ENCODE peak calls at places on chromosomes 1 and 21, in nine cellular contexts. One of them, this sample, is unnamed.

GRCh38 chr1:224185208-224185607 is 2.2 kb downstream of the DEGS1 start:
- DNase-seq in lower lobe of right lung: no peak
- DNase-seq in K562: no peak
- DNase-seq in heart left ventricle: no peak
- DNase-seq in ovary: no peak
- DNase-seq in choroid plexus epithelial cell: no peak
- DNase-seq in GM10248: no peak
- DNase-seq in fibroblast of lung: no peak
- DNase-seq in GM13976: no peak
- DNase-seq in this sample: no peak

GRCh38 chr1:942864-943533 is 16.1 kb downstream of the NOC2L start:
- DNase-seq in choroid plexus epithelial cell: peak; percentile 94
- DNase-seq in K562: peak; percentile 57
- DNase-seq in ovary: peak; percentile 73
- DNase-seq in lower lobe of right lung: no peak
- DNase-seq in heart left ventricle: peak; percentile 68
- DNase-seq in GM13976: no peak
- DNase-seq in fibroblast of lung: peak; percentile 79
- DNase-seq in GM10248: no peak
- DNase-seq in this sample: no peak

GRCh38 chr1:157141212-157141855 is 3.1 kb upstream of the ETV3 start:
- DNase-seq in GM13976: no peak
- DNase-seq in GM10248: no peak
- DNase-seq in fibroblast of lung: no peak
- DNase-seq in ovary: no peak
- DNase-seq in heart left ventricle: no peak
- DNase-seq in lower lobe of right lung: no peak
- DNase-seq in K562: no peak
- DNase-seq in choroid plexus epithelial cell: no peak
- DNase-seq in this sample: no peak

GRCh38 chr1:1343811-1344421 is 5.3 kb downstream of the DVL1 start:
- DNase-seq in lower lobe of right lung: no peak
- DNase-seq in ovary: no peak
- DNase-seq in K562: no peak
- DNase-seq in GM13976: no peak
- DNase-seq in GM10248: no peak
- DNase-seq in choroid plexus epithelial cell: no peak
- DNase-seq in heart left ventricle: no peak
- DNase-seq in fibroblast of lung: no peak
- DNase-seq in this sample: no peak

GRCh38 chr1:17686258-17686657 is 68.9 kb upstream of the ACTL8 start:
- DNase-seq in GM13976: no peak
- DNase-seq in choroid plexus epithelial cell: no peak
- DNase-seq in K562: no peak
- DNase-seq in ovary: no peak
- DNase-seq in lower lobe of right lung: no peak
- DNase-seq in heart left ventricle: no peak
- DNase-seq in fibroblast of lung: no peak
- DNase-seq in GM10248: no peak
- DNase-seq in this sample: no peak

GRCh38 chr1:33119532-33120217 is 38.7 kb downstream of the AZIN2 start:
- DNase-seq in GM13976: peak; percentile 74
- DNase-seq in GM10248: peak; percentile 42
- DNase-seq in ovary: no peak
- DNase-seq in K562: no peak
- DNase-seq in heart left ventricle: no peak
- DNase-seq in choroid plexus epithelial cell: peak; percentile 52
- DNase-seq in fibroblast of lung: peak; percentile 19
- DNase-seq in lower lobe of right lung: no peak
- DNase-seq in this sample: no peak

GRCh38 chr1:50237081-50237480 is 128.4 kb downstream of the ELAVL4 start:
- DNase-seq in heart left ventricle: no peak
- DNase-seq in GM10248: no peak
- DNase-seq in lower lobe of right lung: no peak
- DNase-seq in GM13976: no peak
- DNase-seq in fibroblast of lung: no peak
- DNase-seq in ovary: no peak
- DNase-seq in K562: no peak
- DNase-seq in choroid plexus epithelial cell: no peak
- DNase-seq in this sample: no peak

GRCh38 chr1:180642781-180643180 is 11.0 kb downstream of the XPR1 start:
- DNase-seq in lower lobe of right lung: no peak
- DNase-seq in GM13976: no peak
- DNase-seq in choroid plexus epithelial cell: no peak
- DNase-seq in fibroblast of lung: no peak
- DNase-seq in GM10248: no peak
- DNase-seq in ovary: no peak
- DNase-seq in heart left ventricle: no peak
- DNase-seq in K562: no peak
- DNase-seq in this sample: no peak

GRCh38 chr1:173714441-173714758 is 381 bp upstream of the KLHL20 start:
- DNase-seq in lower lobe of right lung: no peak
- DNase-seq in GM13976: no peak
- DNase-seq in ovary: no peak
- DNase-seq in heart left ventricle: no peak
- DNase-seq in fibroblast of lung: no peak
- DNase-seq in GM10248: no peak
- DNase-seq in choroid plexus epithelial cell: no peak
- DNase-seq in K562: peak; percentile 41
- DNase-seq in this sample: no peak

GRCh38 chr1:116826818-116827606 is 72.8 kb downstream of the CD2 start:
- DNase-seq in K562: peak; percentile 97
- DNase-seq in choroid plexus epithelial cell: peak; percentile 56
- DNase-seq in GM13976: peak; percentile 82
- DNase-seq in GM10248: peak; percentile 80
- DNase-seq in heart left ventricle: no peak
- DNase-seq in lower lobe of right lung: no peak
- DNase-seq in ovary: no peak
- DNase-seq in fibroblast of lung: no peak
- DNase-seq in this sample: no peak

GRCh38 chr1:209105769-209106168 is 477.7 kb upstream of the CAMK1G start:
- DNase-seq in K562: no peak
- DNase-seq in lower lobe of right lung: no peak
- DNase-seq in heart left ventricle: no peak
- DNase-seq in choroid plexus epithelial cell: no peak
- DNase-seq in ovary: no peak
- DNase-seq in GM10248: no peak
- DNase-seq in GM13976: no peak
- DNase-seq in fibroblast of lung: no peak
- DNase-seq in this sample: no peak

GRCh38 chr1:106568575-106568974 is 487.9 kb upstream of the PRMT6 start:
- DNase-seq in GM13976: no peak
- DNase-seq in fibroblast of lung: no peak
- DNase-seq in ovary: no peak
- DNase-seq in choroid plexus epithelial cell: no peak
- DNase-seq in GM10248: no peak
- DNase-seq in heart left ventricle: no peak
- DNase-seq in K562: no peak
- DNase-seq in lower lobe of right lung: no peak
- DNase-seq in this sample: no peak

GRCh38 chr1:198910816-198911215 is 272.0 kb downstream of the PTPRC start:
- DNase-seq in GM13976: no peak
- DNase-seq in K562: no peak
- DNase-seq in lower lobe of right lung: no peak
- DNase-seq in heart left ventricle: no peak
- DNase-seq in fibroblast of lung: no peak
- DNase-seq in ovary: no peak
- DNase-seq in GM10248: no peak
- DNase-seq in choroid plexus epithelial cell: no peak
- DNase-seq in this sample: no peak

GRCh38 chr21:21034046-21034445 is 35.8 kb downstream of the NCAM2 start:
- DNase-seq in choroid plexus epithelial cell: no peak
- DNase-seq in GM10248: no peak
- DNase-seq in heart left ventricle: no peak
- DNase-seq in ovary: no peak
- DNase-seq in GM13976: no peak
- DNase-seq in fibroblast of lung: peak; percentile 7
- DNase-seq in lower lobe of right lung: no peak
- DNase-seq in K562: no peak
- DNase-seq in this sample: no peak

GRCh38 chr21:21025742-21026141 is 27.5 kb downstream of the NCAM2 start:
- DNase-seq in K562: no peak
- DNase-seq in GM10248: no peak
- DNase-seq in heart left ventricle: no peak
- DNase-seq in GM13976: no peak
- DNase-seq in fibroblast of lung: no peak
- DNase-seq in lower lobe of right lung: no peak
- DNase-seq in ovary: no peak
- DNase-seq in choroid plexus epithelial cell: no peak
- DNase-seq in this sample: no peak

GRCh38 chr21:21030311-21030710 is 32.1 kb downstream of the NCAM2 start:
- DNase-seq in lower lobe of right lung: no peak
- DNase-seq in GM10248: no peak
- DNase-seq in choroid plexus epithelial cell: no peak
- DNase-seq in fibroblast of lung: no peak
- DNase-seq in ovary: no peak
- DNase-seq in K562: no peak
- DNase-seq in heart left ventricle: no peak
- DNase-seq in GM13976: no peak
- DNase-seq in this sample: no peak

GRCh38 chr21:21029159-21029558 is 30.9 kb downstream of the NCAM2 start:
- DNase-seq in K562: peak; percentile 20
- DNase-seq in fibroblast of lung: peak; percentile 58
- DNase-seq in lower lobe of right lung: no peak
- DNase-seq in ovary: no peak
- DNase-seq in GM10248: no peak
- DNase-seq in choroid plexus epithelial cell: peak; percentile 40
- DNase-seq in GM13976: no peak
- DNase-seq in heart left ventricle: no peak
- DNase-seq in this sample: no peak

DNA sequence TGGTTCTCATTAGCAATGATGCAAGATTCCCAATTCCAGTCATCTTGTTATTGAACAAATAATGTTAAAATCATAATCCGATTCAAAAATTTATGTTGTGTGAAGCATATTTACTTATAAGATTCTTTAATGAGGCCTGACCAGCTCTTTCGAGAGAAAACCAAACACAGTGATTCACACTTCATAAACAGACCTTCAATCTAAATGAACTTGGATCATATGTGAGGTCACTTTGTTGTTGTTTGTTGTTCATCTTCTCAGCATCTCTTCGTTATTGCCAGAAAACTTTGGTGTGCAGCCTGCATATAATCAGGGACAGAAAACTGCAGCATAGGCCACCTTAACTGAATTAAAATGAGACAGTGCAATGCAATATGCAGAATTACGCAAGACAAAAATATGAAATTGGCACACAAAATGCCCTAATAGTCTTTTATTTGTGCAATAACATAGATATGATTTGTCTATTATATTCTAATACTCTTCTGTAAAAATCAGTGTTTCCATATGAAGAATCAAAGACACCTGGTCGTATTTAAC is 30.1 kb downstream of the NCAM2 start:
- DNase-seq in GM10248: no peak
- DNase-seq in lower lobe of right lung: no peak
- DNase-seq in K562: no peak
- DNase-seq in fibroblast of lung: peak; percentile 49
- DNase-seq in GM13976: no peak
- DNase-seq in heart left ventricle: no peak
- DNase-seq in ovary: no peak
- DNase-seq in choroid plexus epithelial cell: peak; percentile 20
- DNase-seq in this sample: no peak
- TF ChIP-seq CTCF in GM10248: no peak
- TF ChIP-seq CTCF in lower lobe of right lung: no peak
- TF ChIP-seq CTCF in K562: no peak
- TF ChIP-seq CTCF in fibroblast of lung: no peak
- TF ChIP-seq CTCF in GM13976: no peak
- TF ChIP-seq CTCF in heart left ventricle: no peak
- TF ChIP-seq CTCF in ovary: no peak
- TF ChIP-seq CTCF in choroid plexus epithelial cell: no peak
- TF ChIP-seq CTCF in this sample: no peak

GRCh38 chr1:214816603-214817002 is 213.6 kb downstream of the CENPF start:
- DNase-seq in fibroblast of lung: no peak
- DNase-seq in lower lobe of right lung: no peak
- DNase-seq in choroid plexus epithelial cell: peak; percentile 25
- DNase-seq in GM10248: no peak
- DNase-seq in ovary: no peak
- DNase-seq in GM13976: no peak
- DNase-seq in heart left ventricle: no peak
- DNase-seq in K562: no peak
- DNase-seq in this sample: no peak
- TF ChIP-seq CTCF in fibroblast of lung: peak; percentile 8
- TF ChIP-seq CTCF in lower lobe of right lung: no peak
- TF ChIP-seq CTCF in choroid plexus epithelial cell: peak; percentile 57
- TF ChIP-seq CTCF in GM10248: no peak
- TF ChIP-seq CTCF in ovary: no peak
- TF ChIP-seq CTCF in GM13976: no peak
- TF ChIP-seq CTCF in heart left ventricle: no peak
- TF ChIP-seq CTCF in K562: no peak
- TF ChIP-seq CTCF in this sample: no peak

GRCh38 chr1:205791568-205792180 is 16.4 kb upstream of the RAB29 start:
- DNase-seq in K562: peak; percentile 83
- DNase-seq in GM10248: peak; percentile 77
- DNase-seq in choroid plexus epithelial cell: peak; percentile 75
- DNase-seq in lower lobe of right lung: peak; percentile 65
- DNase-seq in ovary: peak; percentile 76
- DNase-seq in fibroblast of lung: peak; percentile 48
- DNase-seq in heart left ventricle: peak; percentile 60
- DNase-seq in GM13976: peak; percentile 79
- DNase-seq in this sample: no peak
- TF ChIP-seq CTCF in K562: peak; percentile 98
- TF ChIP-seq CTCF in GM10248: peak; percentile 75
- TF ChIP-seq CTCF in choroid plexus epithelial cell: peak; percentile 89
- TF ChIP-seq CTCF in lower lobe of right lung: peak; percentile 80
- TF ChIP-seq CTCF in ovary: peak; percentile 61
- TF ChIP-seq CTCF in fibroblast of lung: peak; percentile 75
- TF ChIP-seq CTCF in heart left ventricle: peak; percentile 74
- TF ChIP-seq CTCF in GM13976: peak; percentile 74
- TF ChIP-seq CTCF in this sample: peak; percentile 53

DNA sequence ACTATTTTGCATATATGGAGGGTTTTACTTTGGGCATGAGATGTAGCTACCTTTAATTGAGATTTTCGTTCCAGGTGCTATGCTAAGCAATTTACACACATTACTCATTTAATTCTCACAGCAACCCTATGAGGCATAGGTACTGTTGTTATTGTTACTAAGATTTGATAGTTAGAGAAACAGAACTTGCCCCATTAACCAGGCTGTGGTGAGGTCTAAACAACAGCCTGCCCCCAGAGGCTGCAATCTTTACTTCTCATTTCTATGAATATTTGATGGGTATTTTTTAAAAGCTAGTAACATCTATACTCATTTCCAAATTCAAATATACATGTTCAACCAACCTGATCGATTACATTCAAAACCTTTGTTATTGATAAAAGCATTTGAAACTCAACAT is 155.6 kb downstream of the GALNT2 start:
- DNase-seq in K562: no peak
- DNase-seq in fibroblast of lung: no peak
- DNase-seq in ovary: no peak
- DNase-seq in GM13976: no peak
- DNase-seq in choroid plexus epithelial cell: peak; percentile 30
- DNase-seq in heart left ventricle: no peak
- DNase-seq in lower lobe of right lung: no peak
- DNase-seq in GM10248: no peak
- DNase-seq in this sample: no peak
- TF ChIP-seq CTCF in K562: peak; percentile 10
- TF ChIP-seq CTCF in fibroblast of lung: peak; percentile 30
- TF ChIP-seq CTCF in ovary: no peak
- TF ChIP-seq CTCF in GM13976: no peak
- TF ChIP-seq CTCF in choroid plexus epithelial cell: peak; percentile 51
- TF ChIP-seq CTCF in heart left ventricle: peak; percentile 12
- TF ChIP-seq CTCF in lower lobe of right lung: no peak
- TF ChIP-seq CTCF in GM10248: no peak
- TF ChIP-seq CTCF in this sample: no peak

GRCh38 chr1:20823879-20824278 is 36.8 kb upstream of the HP1BP3 start:
- DNase-seq in choroid plexus epithelial cell: no peak
- DNase-seq in GM10248: no peak
- DNase-seq in lower lobe of right lung: no peak
- DNase-seq in ovary: no peak
- DNase-seq in GM13976: no peak
- DNase-seq in K562: no peak
- DNase-seq in fibroblast of lung: no peak
- DNase-seq in heart left ventricle: no peak
- DNase-seq in this sample: no peak
- TF ChIP-seq CTCF in choroid plexus epithelial cell: no peak
- TF ChIP-seq CTCF in GM10248: no peak
- TF ChIP-seq CTCF in lower lobe of right lung: no peak
- TF ChIP-seq CTCF in ovary: no peak
- TF ChIP-seq CTCF in GM13976: no peak
- TF ChIP-seq CTCF in K562: no peak
- TF ChIP-seq CTCF in fibroblast of lung: no peak
- TF ChIP-seq CTCF in heart left ventricle: no peak
- TF ChIP-seq CTCF in this sample: no peak